ENCODE peak calls at places on chromosome 5, in eight cellular contexts. L is stomach, M is tibial nerve, C is transverse colon, Z is uterus, R is breast epithelium, X is sigmoid colon, S is H54. A is an unnamed sample.
A peak's percentile ranks its signal among the peaks of the same experiment; 100 is the strongest.

GRCh38 chr5:154483654-154484392 is 5.8 kb upstream of the HAND1 start:
- DNase-seq in L (no peak), M (no peak), C (no peak), Z (no peak), R (no peak), X (no peak), S (no peak), A (no peak)

GRCh38 chr5:83249156-83249555 is 171.8 kb downstream of the XRCC4 start:
- DNase-seq in L (no peak), M (no peak), C (no peak), Z (no peak), R (no peak), X (no peak), S (no peak), A (no peak)

GRCh38 chr5:1663186-1663585 is 136.5 kb downstream of the MRPL36 start:
- DNase-seq in L (no peak), M (no peak), C (no peak), Z (no peak), R (peak; percentile 3), X (peak; percentile 30), S (no peak), A (no peak)

GRCh38 chr5:96962540-96962991 is 26.7 kb downstream of the LNPEP start:
- DNase-seq in L (no peak), M (no peak), C (no peak), Z (no peak), R (no peak), X (no peak), S (no peak), A (peak; percentile 72)

GRCh38 chr5:37603072-37603471 is 224.0 kb downstream of the WDR70 start:
- DNase-seq in L (no peak), M (no peak), C (no peak), Z (no peak), R (no peak), X (no peak), S (no peak), A (no peak)

GRCh38 chr5:67102708-67103107 is 93.9 kb downstream of the CD180 start:
- DNase-seq in L (no peak), M (no peak), C (no peak), Z (no peak), R (no peak), X (no peak), S (no peak), A (no peak)

GRCh38 chr5:116842514-116842924 is 267.9 kb upstream of the SEMA6A start:
- DNase-seq in L (no peak), M (no peak), C (no peak), Z (no peak), R (no peak), X (no peak), S (no peak), A (no peak)

GRCh38 chr5:154868702-154869101 is 10.3 kb downstream of the CNOT8 start:
- DNase-seq in L (no peak), M (no peak), C (no peak), Z (no peak), R (no peak), X (no peak), S (no peak), A (peak; percentile 29)

GRCh38 chr5:10235350-10235749 is 14.3 kb downstream of the ATPSCKMT start:
- DNase-seq in L (no peak), M (no peak), C (no peak), Z (no peak), R (no peak), X (no peak), S (peak; percentile 75), A (no peak)

GRCh38 chr5:55226934-55227737 is at the start of gene MCIDAS:
- DNase-seq in L (peak; percentile 81), M (no peak), C (peak; percentile 72), Z (no peak), R (no peak), X (no peak), S (peak; percentile 81), A (peak; percentile 60)

DNA sequence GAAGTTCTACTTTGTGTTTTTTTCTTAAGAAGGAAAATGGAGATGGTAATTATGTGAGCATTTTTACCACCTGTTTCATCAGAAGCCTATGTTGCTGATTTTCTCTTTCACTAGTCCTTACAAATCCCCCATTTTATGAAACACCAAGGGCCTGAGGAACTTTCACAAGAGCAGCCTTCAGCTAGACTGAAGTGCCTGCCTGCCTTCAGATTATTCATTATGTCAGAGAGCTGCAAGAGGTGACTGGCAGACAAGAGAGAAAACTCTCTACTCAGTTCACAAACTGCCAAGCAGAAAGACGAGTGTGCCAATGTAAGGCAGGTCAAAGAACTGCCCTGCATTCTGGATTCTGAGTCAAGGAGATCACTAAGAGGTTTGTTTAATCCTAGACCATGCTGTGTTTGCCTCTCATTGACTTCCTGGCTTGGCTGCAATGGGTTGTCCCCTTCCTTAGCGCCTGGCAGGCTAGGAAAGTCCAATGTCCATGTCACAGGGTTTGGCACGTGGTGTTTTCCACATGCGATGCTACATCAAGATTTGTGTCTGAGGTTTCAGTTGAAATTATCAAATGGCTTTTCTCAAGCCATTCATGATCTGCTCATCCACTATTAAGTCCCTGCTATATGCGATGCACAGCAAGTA is 143.3 kb downstream of the CDC42SE2 start:
- DNase-seq in L (peak; percentile 46), M (no peak), C (no peak), Z (no peak), R (no peak), X (no peak), S (no peak), A (no peak)
- TF ChIP-seq POLR2A in L (no peak), M (no peak), C (no peak), Z (no peak), R (no peak), X (no peak), S (no peak), A (no peak)

GRCh38 chr5:157186309-157187045 is 5.8 kb downstream of the ITK start:
- DNase-seq in L (no peak), M (no peak), C (no peak), Z (no peak), R (no peak), X (no peak), S (no peak), A (no peak)

GRCh38 chr5:157187046-157187754 is 6.6 kb downstream of the ITK start:
- DNase-seq in L (no peak), M (no peak), C (no peak), Z (no peak), R (no peak), X (no peak), S (no peak), A (no peak)

GRCh38 chr5:157193699-157194424 is 13.2 kb downstream of the ITK start:
- DNase-seq in L (no peak), M (no peak), C (no peak), Z (no peak), R (no peak), X (no peak), S (no peak), A (no peak)

GRCh38 chr5:157188270-157188669 is 7.6 kb downstream of the ITK start:
- DNase-seq in L (no peak), M (no peak), C (no peak), Z (no peak), R (no peak), X (no peak), S (no peak), A (no peak)

DNA sequence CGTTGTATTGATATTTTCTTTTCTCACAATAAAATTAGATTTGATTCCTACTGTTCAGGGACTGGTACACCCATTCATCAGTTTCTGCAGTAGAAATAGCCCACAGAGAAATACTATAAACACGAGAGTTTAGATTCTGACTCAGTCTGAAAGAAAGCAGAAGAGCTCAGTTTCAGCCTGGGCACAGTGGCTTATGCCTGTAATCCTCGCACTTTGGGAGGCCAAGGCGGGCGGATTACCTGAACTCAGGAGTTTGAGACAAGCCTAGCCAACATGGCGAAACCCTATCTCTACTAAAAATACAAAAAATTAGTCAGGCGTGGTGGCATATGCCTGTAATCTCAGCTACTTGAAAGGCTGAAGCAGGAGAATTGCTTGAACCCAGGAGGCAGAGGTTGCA is 8.6 kb downstream of the ITK start:
- DNase-seq in L (no peak), M (no peak), C (no peak), Z (no peak), R (no peak), X (no peak), S (no peak), A (no peak)
- TF ChIP-seq POLR2A in L (no peak), M (no peak), C (no peak), Z (no peak), R (no peak), X (no peak), S (no peak), A (no peak)

GRCh38 chr5:17217421-17218352 is at the start of gene BASP1:
- DNase-seq in L (peak; percentile 70), M (peak; percentile 41), C (peak; percentile 79), Z (peak; percentile 70), R (no peak), X (peak; percentile 80), S (peak; percentile 72), A (no peak)
- TF ChIP-seq POLR2A in L (no peak), M (peak; percentile 41), C (peak; percentile 35), Z (peak; percentile 37), R (no peak), X (no peak), S (peak; percentile 96), A (no peak)

GRCh38 chr5:159982421-159983173 is 26.3 kb upstream of the TTC1 start:
- DNase-seq in L (no peak), M (no peak), C (no peak), Z (no peak), R (no peak), X (no peak), S (no peak), A (no peak)

GRCh38 chr5:159992566-159992965 is 16.4 kb upstream of the TTC1 start:
- DNase-seq in L (no peak), M (no peak), C (no peak), Z (no peak), R (no peak), X (no peak), S (no peak), A (no peak)

GRCh38 chr5:159990506-159990905 is 18.4 kb upstream of the TTC1 start:
- DNase-seq in L (no peak), M (no peak), C (no peak), Z (no peak), R (no peak), X (no peak), S (no peak), A (no peak)

DNA sequence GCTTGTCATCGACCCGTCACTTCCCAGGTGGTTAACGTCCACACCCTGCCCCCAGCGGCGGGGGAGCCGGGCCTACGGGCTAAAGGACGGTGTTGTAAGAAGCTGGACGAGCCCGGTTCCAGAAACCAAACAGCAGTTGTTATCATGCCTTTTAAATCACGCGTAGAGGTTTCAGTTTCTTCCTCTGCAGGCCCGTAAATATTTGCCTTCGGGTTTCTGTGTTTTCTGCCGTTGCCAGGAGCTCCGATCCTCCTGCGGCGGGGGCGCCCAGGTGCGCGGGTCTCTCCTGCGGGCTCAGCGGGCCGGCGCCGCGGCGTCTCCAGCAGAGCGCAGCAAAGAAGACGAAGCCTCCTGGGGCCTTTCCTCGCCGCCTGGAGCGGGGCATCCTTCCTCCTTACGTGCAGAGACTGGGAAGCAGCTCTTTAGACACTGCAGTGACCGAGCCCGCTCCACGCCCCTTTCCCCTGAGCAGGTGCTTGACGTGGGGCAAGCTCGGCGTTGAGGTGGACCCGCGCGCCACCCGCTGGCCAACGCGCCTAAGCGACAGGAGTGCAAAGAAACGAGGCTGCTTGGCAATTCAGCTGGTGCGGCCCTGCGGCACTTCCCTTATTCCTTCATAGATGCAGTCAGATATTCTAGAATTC is 21.8 kb upstream of the TTC1 start:
- DNase-seq in L (peak; percentile 92), M (peak; percentile 21), C (peak; percentile 87), Z (peak; percentile 75), R (peak; percentile 69), X (peak; percentile 84), S (no peak), A (peak; percentile 59)
- TF ChIP-seq POLR2A in L (no peak), M (no peak), C (no peak), Z (no peak), R (no peak), X (no peak), S (no peak), A (no peak)